ENCODE peak calls at places on chromosome 3, in four cellular contexts. M is HEK293T, Z is GM12878, O is K562. L is an unnamed sample.

GRCh38 chr3:65963787-65964707 is 74.7 kb downstream of the MAGI1 start:
- DNase-seq in Z (peak; percentile 40), M (no peak), O (no peak), L (peak; percentile 47)

GRCh38 chr3:189954733-189955665 is 165.7 kb downstream of the P3H2 start:
- DNase-seq in M (no peak), O (no peak), Z (no peak), L (no peak)

GRCh38 chr3:141894524-141895176 is 18.2 kb downstream of the ATP1B3 start:
- DNase-seq in M (no peak), O (no peak), Z (no peak), L (peak; percentile 57)

GRCh38 chr3:186839874-186840641 is 2.5 kb upstream of the ADIPOQ start:
- DNase-seq in M (no peak), Z (no peak), O (no peak), L (no peak)

GRCh38 chr3:24185738-24186384 is 240.8 kb downstream of the NR1D2 start:
- DNase-seq in Z (no peak), M (peak; percentile 64), O (peak; percentile 94), L (peak; percentile 26)

GRCh38 chr3:184352897-184353545 is 8.4 kb downstream of the CLCN2 start:
- DNase-seq in O (no peak), Z (no peak), M (no peak), L (no peak)

GRCh38 chr3:188174309-188175044 is 20.5 kb downstream of the LPP start:
- DNase-seq in Z (no peak), O (no peak), M (no peak), L (no peak)

GRCh38 chr3:183449391-183449790 is 21.0 kb upstream of the MCF2L2 start:
- DNase-seq in M (peak; percentile 11), Z (no peak), O (peak; percentile 81), L (peak; percentile 10)

GRCh38 chr3:26484140-26484539 is 138.4 kb upstream of the LRRC3B start:
- DNase-seq in O (no peak), M (peak; percentile 27), Z (no peak), L (peak; percentile 1)

GRCh38 chr3:58660998-58661397 is 5.6 kb downstream of the FAM3D start:
- DNase-seq in M (no peak), Z (no peak), O (no peak), L (no peak)

GRCh38 chr3:116077059-116077458 is 368.2 kb downstream of the LSAMP start:
- DNase-seq in O (no peak), Z (no peak), M (no peak), L (no peak)

GRCh38 chr3:99319961-99320360 is 318.4 kb upstream of the COL8A1 start:
- DNase-seq in M (no peak), O (no peak), Z (no peak), L (no peak)

GRCh38 chr3:189602471-189602870 is 28.7 kb upstream of the TP63 start:
- DNase-seq in Z (no peak), M (no peak), O (no peak), L (no peak)

GRCh38 chr3:183324083-183324482 is 71.0 kb downstream of the B3GNT5 start:
- DNase-seq in M (no peak), Z (no peak), O (no peak), L (no peak)

GRCh38 chr3:47512416-47513124 is 942 bp downstream of the ELP6 start:
- DNase-seq in O (peak; percentile 54), Z (no peak), M (no peak), L (no peak)

GRCh38 chr3:140180603-140181002 is 245.6 kb downstream of the CLSTN2 start:
- DNase-seq in M (no peak), Z (no peak), O (no peak), L (no peak)

GRCh38 chr3:176663376-176663775 is 533.9 kb downstream of the TBL1XR1 start:
- DNase-seq in O (no peak), M (no peak), Z (no peak), L (no peak)

GRCh38 chr3:119792270-119792669 is 10.4 kb downstream of the NR1I2 start:
- DNase-seq in O (no peak), Z (no peak), M (no peak), L (no peak)

GRCh38 chr3:62415312-62415791 is 42.0 kb upstream of the FEZF2 start:
- DNase-seq in M (peak; percentile 8), Z (no peak), O (no peak), L (no peak)

GRCh38 chr3:149576071-149576564 is 81.7 kb downstream of the WWTR1 start:
- DNase-seq in M (peak; percentile 11), Z (no peak), O (peak; percentile 63), L (peak; percentile 51)

GRCh38 chr3:185744997-185745843 is 79.6 kb downstream of the IGF2BP2 start:
- DNase-seq in O (no peak), Z (peak; percentile 17), M (no peak), L (peak; percentile 39)
- TF ChIP-seq TARDBP in O (no peak), Z (no peak), M (no peak), L (peak; percentile 23)

DNA sequence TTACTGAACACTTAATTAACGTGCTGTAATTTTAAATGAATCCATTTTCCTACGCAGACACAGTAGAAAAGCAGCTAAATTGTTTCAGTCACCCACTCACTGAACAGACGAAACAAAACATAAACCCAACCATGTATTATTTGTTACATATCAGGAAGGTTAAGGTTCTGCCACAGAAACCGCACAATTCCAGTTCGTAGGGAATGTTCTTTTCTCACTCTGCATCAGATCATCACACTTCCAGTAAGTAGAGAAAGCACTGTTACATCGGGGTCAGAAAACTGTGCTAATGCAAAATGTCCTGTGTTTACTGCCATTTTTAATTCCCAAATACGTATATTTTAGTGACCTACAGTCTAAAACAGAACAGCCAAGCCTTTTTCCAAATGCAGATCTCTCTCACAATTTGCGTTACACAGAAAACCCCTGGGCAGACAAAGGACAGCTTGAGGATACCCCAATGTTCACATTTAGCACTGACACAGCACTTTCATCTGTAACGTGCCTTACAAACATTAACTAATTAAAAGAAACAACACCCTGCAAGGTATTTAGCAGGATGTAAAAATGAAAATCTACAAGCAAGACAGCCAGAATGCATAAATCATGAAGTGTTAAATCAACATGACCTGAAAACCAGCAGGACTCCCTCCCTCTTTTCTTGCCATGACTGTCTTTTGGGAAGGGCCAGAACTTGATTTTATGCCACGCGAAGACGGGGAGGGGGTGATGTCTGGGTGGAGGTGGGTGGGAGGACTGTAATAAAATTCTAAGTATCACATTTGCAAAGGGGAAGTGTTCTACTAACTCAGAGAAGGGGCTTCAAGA is 34.8 kb upstream of the SKIL start:
- DNase-seq in O (no peak), M (no peak), Z (no peak), L (no peak)
- TF ChIP-seq TARDBP in O (no peak), M (no peak), Z (no peak), L (no peak)

GRCh38 chr3:51403675-51404074 is 12.6 kb downstream of the RBM15B start:
- DNase-seq in O (no peak), Z (no peak), M (no peak), L (no peak)
- TF ChIP-seq TARDBP in O (no peak), Z (no peak), M (no peak), L (no peak)

DNA sequence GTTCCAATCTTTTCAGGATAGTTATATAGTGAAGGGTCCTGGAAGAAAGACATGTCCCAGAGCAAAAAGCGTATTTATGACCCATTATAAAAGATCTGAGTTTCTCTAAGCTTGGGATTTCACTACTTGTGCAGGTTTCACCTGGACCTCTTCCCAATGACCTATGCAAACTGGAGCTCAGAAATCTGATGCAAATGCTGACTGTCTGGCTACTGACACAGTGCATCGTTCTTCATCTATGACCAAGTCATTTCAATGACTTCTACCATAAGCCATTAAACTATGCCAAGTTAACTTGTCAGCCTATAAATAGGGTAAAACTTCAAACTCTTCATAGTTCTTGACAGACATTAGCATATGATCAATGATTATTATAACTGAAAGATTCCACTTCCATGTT is 11.1 kb downstream of the STAG1 start:
- DNase-seq in Z (no peak), M (no peak), O (no peak), L (no peak)
- TF ChIP-seq TARDBP in Z (no peak), M (no peak), O (no peak), L (no peak)

DNA sequence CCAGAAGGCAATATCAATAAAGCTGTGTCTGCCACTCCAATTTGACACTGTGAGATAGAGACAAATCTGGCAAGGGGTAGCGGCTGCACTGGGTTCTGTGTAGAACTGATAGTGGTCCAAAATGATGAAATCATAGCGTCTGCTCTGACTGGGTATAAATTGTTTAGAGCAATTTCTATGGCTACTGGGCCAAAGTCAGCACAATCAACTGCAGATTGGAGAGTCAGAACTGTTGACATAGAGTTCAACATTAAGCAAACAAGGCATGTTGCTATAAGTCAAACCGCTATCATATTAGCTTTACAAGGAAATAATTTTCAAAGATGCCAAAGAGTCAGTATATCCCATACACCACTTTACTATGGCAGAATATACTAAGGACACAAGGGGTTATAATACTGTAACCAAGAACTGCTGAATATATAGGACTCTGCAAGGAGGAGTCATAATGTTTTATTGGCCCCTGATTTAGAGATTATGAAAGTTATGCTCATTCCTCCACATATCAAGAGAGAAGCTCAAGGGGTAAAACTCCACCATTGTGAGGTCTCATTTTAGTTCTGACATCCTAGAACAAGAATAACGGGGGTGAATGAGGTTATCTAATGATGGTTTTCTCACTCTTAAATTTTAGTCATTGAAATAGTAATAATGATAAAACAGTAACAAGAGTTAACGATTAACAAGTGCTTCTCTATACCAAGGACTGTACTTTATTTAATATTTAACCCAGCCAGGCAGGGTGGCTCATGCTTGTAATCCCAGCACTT is 309.8 kb upstream of the GADL1 start:
- DNase-seq in Z (no peak), O (no peak), M (no peak), L (peak; percentile 74)
- TF ChIP-seq TARDBP in Z (no peak), O (no peak), M (no peak), L (no peak)

GRCh38 chr3:16102187-16102561 is 72.3 kb upstream of the GALNT15 start:
- DNase-seq in M (no peak), Z (no peak), O (no peak), L (no peak)

GRCh38 chr3:16101295-16102186 is 72.9 kb upstream of the GALNT15 start:
- DNase-seq in M (no peak), O (no peak), Z (no peak), L (peak; percentile 49)

GRCh38 chr3:16103472-16103871 is 71.0 kb upstream of the GALNT15 start:
- DNase-seq in Z (no peak), O (no peak), M (no peak), L (peak; percentile 1)

GRCh38 chr3:16104161-16104560 is 70.3 kb upstream of the GALNT15 start:
- DNase-seq in M (no peak), O (no peak), Z (no peak), L (no peak)

GRCh38 chr3:16102905-16103364 is 71.5 kb upstream of the GALNT15 start:
- DNase-seq in M (no peak), Z (no peak), O (no peak), L (peak; percentile 66)
- TF ChIP-seq TARDBP in M (no peak), Z (no peak), O (no peak), L (no peak)

GRCh38 chr3:32991781-32992180 is 40.3 kb downstream of the CCR4 start:
- DNase-seq in Z (no peak), O (no peak), M (no peak), L (no peak)
- TF ChIP-seq TARDBP in Z (no peak), O (no peak), M (no peak), L (no peak)

DNA sequence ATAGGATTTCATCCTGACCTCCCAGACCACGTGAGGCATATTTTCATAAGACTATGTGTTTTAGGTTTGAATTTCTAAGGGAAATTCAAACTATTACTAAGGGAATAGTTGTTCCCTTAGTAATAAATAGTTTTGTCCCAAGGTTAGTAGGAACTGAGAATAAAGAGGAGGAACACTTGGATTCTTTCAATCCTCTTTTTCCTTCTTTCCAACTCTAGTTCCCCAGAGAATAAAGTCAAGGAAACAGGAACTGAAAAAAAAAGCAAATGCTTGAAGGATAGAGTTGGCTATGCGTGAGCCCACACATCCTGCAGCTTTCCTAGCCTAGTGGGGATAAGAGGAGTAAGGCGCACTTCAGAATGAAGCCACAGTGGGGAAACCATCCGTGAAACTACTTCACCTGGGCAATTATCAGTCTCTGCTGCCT is 312.1 kb upstream of the TGFBR2 start:
- DNase-seq in Z (no peak), O (no peak), M (no peak), L (no peak)
- TF ChIP-seq TARDBP in Z (no peak), O (no peak), M (no peak), L (no peak)